ENCODE peak calls at places on chromosomes 7 and 10, in five cellular contexts. N is K562, U is lower leg skin, Z is fibroblast of the aortic adventitia, J is MM.1S. G is an unnamed sample.
A peak's percentile ranks its signal among the peaks of the same experiment; 100 is the strongest.

GRCh38 chr10:12960431-12960898 is 41.0 kb downstream of the CCDC3 start:
- DNase-seq in J (no peak), Z (no peak), N (no peak), U (peak; percentile 20), G (peak; percentile 71)

GRCh38 chr10:46248651-46249131 is 38.1 kb upstream of the ANTXRL start:
- DNase-seq in Z (no peak), J (no peak), U (no peak), N (no peak), G (peak; percentile 77)

GRCh38 chr10:88114368-88114767 is 250.9 kb downstream of the PTEN start:
- DNase-seq in Z (no peak), U (no peak), N (peak; percentile 24), J (peak; percentile 70), G (no peak)

GRCh38 chr7:81366546-81366945 is 403.3 kb downstream of the HGF start:
- DNase-seq in U (no peak), N (no peak), J (no peak), Z (peak; percentile 67), G (no peak)

GRCh38 chr10:30553625-30554442 is 75.7 kb downstream of the LYZL2 start:
- DNase-seq in J (no peak), N (peak; percentile 70), U (peak; percentile 88), Z (peak; percentile 71), G (no peak)

GRCh38 chr7:54465095-54465494 is 77.1 kb upstream of the VSTM2A start:
- DNase-seq in N (no peak), U (no peak), J (no peak), Z (no peak), G (no peak)

GRCh38 chr7:65979583-65980477 is 2.2 kb downstream of the GUSB start:
- DNase-seq in N (peak; percentile 8), U (no peak), Z (no peak), J (no peak), G (no peak)

GRCh38 chr10:129772472-129773358 is 191.4 kb downstream of the EBF3 start:
- DNase-seq in Z (no peak), N (no peak), J (no peak), U (no peak), G (peak; percentile 78)

GRCh38 chr10:118585234-118585633 is 10.2 kb downstream of the PRLHR start:
- DNase-seq in U (no peak), N (no peak), J (no peak), Z (no peak), G (no peak)

GRCh38 chr10:103542764-103543616 is 49.5 kb downstream of the NEURL1 start:
- DNase-seq in U (no peak), Z (peak; percentile 61), N (no peak), J (peak; percentile 58), G (no peak)

GRCh38 chr7:148793590-148793989 is 90.5 kb downstream of the EZH2 start:
- DNase-seq in N (no peak), Z (peak; percentile 16), J (no peak), U (no peak), G (no peak)

GRCh38 chr7:156816943-156817572 is 75.9 kb downstream of the LMBR1 start:
- DNase-seq in N (no peak), U (no peak), J (peak; percentile 30), Z (peak; percentile 57), G (no peak)

GRCh38 chr7:156819733-156820295 is 73.2 kb downstream of the LMBR1 start:
- DNase-seq in U (no peak), N (peak; percentile 36), J (no peak), Z (no peak), G (no peak)

GRCh38 chr7:156818133-156818532 is 74.8 kb downstream of the LMBR1 start:
- DNase-seq in N (no peak), J (no peak), U (no peak), Z (no peak), G (no peak)

GRCh38 chr7:156823441-156823840 is 69.5 kb downstream of the LMBR1 start:
- DNase-seq in Z (peak; percentile 30), N (no peak), J (no peak), U (no peak), G (no peak)

DNA sequence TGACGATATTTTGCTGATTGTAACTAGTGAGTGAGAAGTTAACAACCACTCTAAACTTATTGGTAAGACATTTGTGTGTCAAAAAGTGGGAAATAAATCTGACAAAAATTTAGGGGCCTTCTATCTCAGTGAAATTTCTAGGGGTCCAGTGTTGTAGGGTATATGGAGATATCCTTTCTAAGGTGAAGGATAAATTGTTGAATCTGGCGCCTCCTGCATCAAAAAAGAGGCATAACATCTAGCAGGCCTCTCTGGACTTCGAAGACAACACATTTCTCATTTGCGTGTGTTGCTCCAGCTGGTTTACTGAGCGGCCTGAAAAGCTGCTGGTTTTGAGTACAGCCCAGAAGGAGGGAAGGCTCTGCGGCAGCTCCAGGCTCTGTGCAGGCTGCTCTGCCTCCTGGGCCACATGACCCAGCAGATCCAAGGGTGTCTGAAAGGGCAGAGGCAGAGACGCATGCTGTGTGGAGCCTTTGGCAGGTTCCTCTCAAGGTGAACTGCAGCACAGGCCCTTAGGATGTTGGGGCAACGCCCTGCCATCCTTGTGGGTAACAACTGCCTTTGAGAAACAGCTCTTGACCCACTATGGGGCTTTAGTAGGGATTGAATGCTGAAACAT is 72.4 kb downstream of the LMBR1 start:
- DNase-seq in U (no peak), J (peak; percentile 22), Z (no peak), N (no peak), G (no peak)
- TF ChIP-seq CTCF in U (no peak), J (peak; percentile 40), Z (no peak), N (peak; percentile 73), G (peak; percentile 19)

GRCh38 chr10:52368725-52369124 is 54.6 kb downstream of the DKK1 start:
- DNase-seq in U (no peak), N (no peak), J (peak; percentile 30), Z (no peak), G (no peak)
- TF ChIP-seq CTCF in U (no peak), N (no peak), J (peak; percentile 38), Z (no peak), G (no peak)

GRCh38 chr10:1074748-1075358 is 18.7 kb downstream of the WDR37 start:
- DNase-seq in N (no peak), U (no peak), Z (no peak), J (no peak), G (no peak)
- TF ChIP-seq CTCF in N (peak; percentile 27), U (no peak), Z (peak; percentile 7), J (no peak), G (peak; percentile 25)

DNA sequence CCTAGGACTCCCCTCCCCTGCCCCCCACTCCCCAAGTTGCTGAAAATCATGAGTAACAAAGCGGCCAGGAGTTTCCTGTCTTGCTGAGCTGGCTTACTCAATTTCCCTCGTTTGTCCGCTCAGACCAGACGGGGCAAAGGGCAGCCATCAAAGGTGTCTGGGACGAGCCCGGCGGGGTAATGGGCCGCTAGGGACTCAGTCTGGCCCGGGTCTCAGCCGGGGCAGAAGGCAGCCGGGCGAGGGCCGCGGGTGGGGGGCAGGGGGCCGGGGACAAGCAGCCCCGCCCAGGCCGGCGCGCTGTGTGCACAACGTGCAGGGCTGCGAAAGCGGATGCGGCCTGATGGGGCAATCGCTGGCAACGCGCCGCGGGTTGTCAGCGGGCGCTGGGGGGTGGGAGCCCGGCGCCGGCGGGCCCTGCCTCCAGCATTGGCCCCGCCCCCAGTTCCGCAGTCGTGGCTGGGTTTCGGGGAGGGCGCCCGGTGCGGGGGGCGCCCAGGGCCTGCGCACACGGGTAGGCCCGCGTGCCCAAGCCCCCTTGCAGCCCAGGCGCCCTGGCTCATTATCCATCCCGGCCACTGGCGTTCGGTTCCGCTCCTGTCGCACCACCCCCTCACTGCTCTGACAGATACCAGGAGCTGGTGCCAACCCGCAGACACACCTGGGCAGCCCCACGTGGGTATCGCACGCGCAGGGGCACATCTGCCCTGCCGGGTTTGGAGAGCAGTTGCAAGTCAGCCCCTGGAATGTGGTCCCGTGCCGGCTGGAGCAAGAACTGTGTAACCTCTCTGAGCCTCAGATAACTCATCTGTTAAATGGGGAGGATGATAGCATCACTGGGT is 35.1 kb downstream of the DNAJB12 start:
- DNase-seq in N (peak; percentile 49), Z (peak; percentile 92), U (peak; percentile 88), J (peak; percentile 93), G (peak; percentile 94)
- TF ChIP-seq CTCF in N (no peak), Z (no peak), U (no peak), J (no peak), G (no peak)

GRCh38 chr7:130114374-130114773 is 44.0 kb downstream of the KLHDC10 start:
- DNase-seq in J (peak; percentile 66), U (no peak), N (no peak), Z (no peak), G (no peak)
- TF ChIP-seq CTCF in J (no peak), U (no peak), N (no peak), Z (no peak), G (no peak)

GRCh38 chr7:142556745-142557144 is 192.5 kb upstream of the PRSS1 start:
- DNase-seq in N (peak; percentile 36), Z (peak; percentile 96), J (peak; percentile 85), U (peak; percentile 72), G (no peak)
- TF ChIP-seq CTCF in N (no peak), Z (peak; percentile 58), J (peak; percentile 30), U (no peak), G (peak; percentile 28)

DNA sequence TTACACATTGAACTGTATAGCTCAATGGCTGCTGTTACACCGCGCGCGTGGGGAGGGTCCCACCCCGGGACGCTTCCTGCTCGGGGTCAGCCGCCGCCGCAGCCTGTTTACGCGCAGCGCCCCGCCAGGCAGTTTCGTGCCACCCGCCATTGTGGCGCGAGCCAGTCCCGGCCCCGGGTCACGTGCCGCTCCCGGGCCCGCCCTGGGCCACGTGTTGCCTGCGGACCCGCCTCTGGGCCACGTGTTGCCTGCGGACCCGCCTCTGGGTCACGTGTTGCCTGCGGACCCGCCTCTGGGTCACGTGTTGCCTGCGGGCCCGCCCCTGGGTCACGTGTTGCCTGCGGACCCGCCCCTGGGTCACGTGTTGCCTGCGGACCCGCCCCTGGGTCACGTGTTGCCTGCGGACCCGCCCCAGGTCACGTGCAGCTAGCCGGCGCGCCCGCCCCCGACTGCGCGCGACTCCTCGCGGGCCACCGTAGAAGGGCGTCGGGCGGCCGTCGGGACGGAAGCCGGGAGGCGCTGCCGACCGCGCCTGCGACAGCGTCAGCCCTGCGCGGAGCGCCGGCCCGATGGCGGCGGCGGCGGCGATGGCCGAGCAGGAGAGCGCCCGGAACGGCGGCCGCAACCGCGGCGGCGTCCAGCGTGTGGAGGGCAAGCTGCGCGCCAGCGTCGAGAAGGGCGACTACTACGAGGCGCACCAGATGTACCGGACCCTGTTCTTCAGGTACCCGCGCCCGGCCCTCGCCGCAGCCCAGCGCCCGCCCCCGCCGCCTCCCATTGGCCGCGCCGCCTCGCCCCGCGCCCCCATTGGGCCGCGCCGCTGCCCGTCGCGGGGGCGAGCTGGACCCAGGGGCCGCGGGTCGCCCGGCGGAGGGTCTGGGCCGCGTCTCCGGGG is at the start of gene GET4:
- DNase-seq in N (peak; percentile 87), U (peak; percentile 94), J (peak; percentile 95), Z (peak; percentile 93), G (peak; percentile 100)
- TF ChIP-seq CTCF in N (no peak), U (no peak), J (peak; percentile 31), Z (no peak), G (peak; percentile 18)

GRCh38 chr7:11194492-11194891 is 220.8 kb downstream of the PHF14 start:
- DNase-seq in U (no peak), N (no peak), J (no peak), Z (peak; percentile 30), G (no peak)
- TF ChIP-seq CTCF in U (no peak), N (no peak), J (no peak), Z (no peak), G (no peak)

G was measured in osteocyte.